ENCODE peak calls at places on chromosomes 3 and 15, in seven cellular contexts. V is germinal center, D is NCI-H2029 treated with DMSO at 0.1 percent for 48 hours, N is pancreas, K is MCF 10A, U is fibroblast of lung, H is colonic mucosa. L is an unnamed sample.

GRCh38 chr15:72271895-72272212 is 500 bp downstream of the PARP6 start:
- DNase-seq in U (peak), V (no peak), K (peak), N (no peak), H (no peak), D (no peak), L (peak)

GRCh38 chr15:77569647-77570186 is 63.0 kb downstream of the LINGO1 start:
- DNase-seq in U (no peak), V (no peak), D (no peak), N (peak), K (no peak), H (no peak), L (no peak)

GRCh38 chr15:99343836-99344551 is 92.7 kb downstream of the LRRC28 start:
- DNase-seq in U (peak), V (peak), N (no peak), H (no peak), D (no peak), K (peak), L (peak)

GRCh38 chr15:31869640-31870335 is 160.5 kb upstream of the CHRNA7 start:
- DNase-seq in V (no peak), D (no peak), H (no peak), U (no peak), K (no peak), N (peak), L (no peak)

GRCh38 chr3:126946387-126946786 is 36.5 kb upstream of the PLXNA1 start:
- DNase-seq in N (no peak), H (no peak), D (no peak), K (no peak), V (no peak), U (no peak), L (no peak)

GRCh38 chr3:114216186-114216970 is 21.0 kb downstream of the ZNF80 start:
- DNase-seq in K (no peak), U (peak), D (no peak), H (no peak), N (no peak), V (no peak), L (no peak)

GRCh38 chr3:63968612-63969350 is 54.5 kb downstream of the PSMD6 start:
- DNase-seq in D (no peak), V (no peak), U (peak), K (no peak), N (no peak), H (no peak), L (no peak)

GRCh38 chr3:188890572-188891270 is 281.1 kb upstream of the TPRG1 start:
- DNase-seq in U (peak), H (no peak), K (no peak), V (no peak), D (no peak), N (no peak), L (no peak)

GRCh38 chr3:114609952-114610351 is 316.1 kb downstream of the TIGIT start:
- DNase-seq in D (no peak), K (no peak), N (no peak), H (no peak), V (no peak), U (no peak), L (no peak)

GRCh38 chr15:63255485-63255990 is 21.9 kb upstream of the APH1B start:
- DNase-seq in K (no peak), V (no peak), N (no peak), H (no peak), U (no peak), D (no peak), L (no peak)

GRCh38 chr3:132417695-132418520 is 606 bp downstream of the DNAJC13 start:
- DNase-seq in U (peak), K (peak), V (peak), H (peak), D (peak), N (no peak), L (peak)

GRCh38 chr3:124407260-124407659 is 323.0 kb upstream of the UMPS start:
- DNase-seq in V (no peak), N (no peak), H (no peak), U (peak), K (no peak), D (no peak), L (no peak)

GRCh38 chr3:51544011-51544775 is 5.7 kb downstream of the RAD54L2 start:
- DNase-seq in K (no peak), V (no peak), U (no peak), N (no peak), D (no peak), H (no peak), L (no peak)

GRCh38 chr15:29687939-29688884 is 134.1 kb downstream of the TJP1 start:
- DNase-seq in U (no peak), H (peak), K (no peak), D (no peak), V (no peak), N (peak), L (no peak)

GRCh38 chr15:63246691-63247464 is 30.5 kb upstream of the APH1B start:
- DNase-seq in K (peak), N (no peak), H (no peak), V (no peak), D (no peak), U (peak), L (peak)